ENCODE peak calls at places on chromosomes 12 and 14, in eight cellular contexts. U is lower lobe of right lung, J is fibroblast of lung, D is choroid plexus epithelial cell, P is body of pancreas, X is heart right ventricle, E is K562, A is GM23338. M is an unnamed sample.

GRCh38 chr14:102215071-102215470 is 75.4 kb downstream of the WDR20 start:
- DNase-seq in U (no peak), J (peak), D (no peak), P (no peak), X (no peak), E (no peak), A (no peak), M (no peak)

GRCh38 chr12:49019435-49020317 is 1.1 kb upstream of the PRKAG1 start:
- DNase-seq in U (no peak), J (peak), D (peak), P (peak), X (no peak), E (peak), A (peak), M (no peak)

GRCh38 chr12:20404576-20405346 is 36.4 kb downstream of the PDE3A start:
- DNase-seq in U (peak), J (peak), D (peak), P (peak), X (peak), E (no peak), A (no peak), M (peak)

GRCh38 chr12:87596636-87597035 is 432.6 kb downstream of the C12orf50 start:
- DNase-seq in U (no peak), J (peak), D (peak), P (no peak), X (no peak), E (no peak), A (no peak), M (no peak)

GRCh38 chr12:27982380-27982779 is 9.8 kb upstream of the PTHLH start:
- DNase-seq in U (no peak), J (no peak), D (no peak), P (no peak), X (no peak), E (no peak), A (no peak), M (no peak)

GRCh38 chr14:82052778-82053177 is 519.1 kb upstream of the SEL1L start:
- DNase-seq in U (no peak), J (no peak), D (no peak), P (no peak), X (no peak), E (no peak), A (no peak), M (no peak)

GRCh38 chr12:132620893-132621656 is 2.5 kb downstream of the P2RX2 start:
- DNase-seq in U (no peak), J (no peak), D (no peak), P (no peak), X (no peak), E (no peak), A (no peak), M (no peak)

GRCh38 chr12:48219635-48220034 is 16.5 kb upstream of the OR10AD1 start:
- DNase-seq in U (no peak), J (no peak), D (no peak), P (no peak), X (no peak), E (no peak), A (no peak), M (no peak)

GRCh38 chr14:104114421-104115130 is 23.8 kb upstream of the KIF26A start:
- DNase-seq in U (peak), J (no peak), D (no peak), P (peak), X (peak), E (no peak), A (no peak), M (no peak)

GRCh38 chr12:86601550-86602308 is 345.5 kb upstream of the MGAT4C start:
- DNase-seq in U (peak), J (no peak), D (no peak), P (no peak), X (no peak), E (no peak), A (no peak), M (no peak)

GRCh38 chr12:123472438-123472849 is 14.5 kb downstream of the SNRNP35 start:
- DNase-seq in U (no peak), J (no peak), D (no peak), P (no peak), X (no peak), E (no peak), A (no peak), M (no peak)

DNA sequence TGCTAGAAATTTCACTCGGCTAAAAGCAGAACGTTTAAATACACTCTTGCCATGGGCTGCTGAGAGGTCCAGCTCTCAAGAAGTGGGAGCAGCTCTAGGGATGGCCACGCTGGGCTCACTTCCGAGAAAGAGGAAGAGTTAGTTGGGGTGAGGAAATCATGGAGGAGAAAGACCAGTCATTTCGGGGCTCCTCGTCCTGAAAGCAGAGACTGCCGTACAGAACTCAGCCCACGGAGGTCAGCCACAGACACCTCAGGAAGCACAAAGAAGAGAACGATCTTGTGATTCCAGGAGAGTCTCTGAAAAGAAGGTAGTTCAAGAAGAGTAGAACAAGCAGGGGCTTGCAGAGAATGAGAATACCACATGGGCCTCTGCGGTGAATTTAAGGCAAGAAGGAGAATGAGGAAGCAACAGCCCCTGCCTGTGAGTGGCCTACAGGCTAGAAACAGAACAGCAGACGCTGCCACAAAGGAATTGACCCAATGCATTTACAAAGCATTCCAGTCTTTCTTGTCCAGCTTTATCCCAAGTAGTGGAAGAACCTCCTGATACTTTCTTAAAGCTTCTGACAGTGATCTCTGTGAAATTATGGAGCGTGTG is 311.9 kb downstream of the CACNA1C start:
- DNase-seq in U (peak), J (no peak), D (no peak), P (no peak), X (no peak), E (no peak), A (peak), M (no peak)
- TF ChIP-seq CTCF in U (peak), J (no peak), D (no peak), P (no peak), X (no peak), E (no peak), A (no peak), M (no peak)

GRCh38 chr14:71703477-71703876 is 228.8 kb upstream of the RGS6 start:
- DNase-seq in U (no peak), J (peak), D (peak), P (no peak), X (no peak), E (no peak), A (no peak), M (no peak)
- H3K4me3 ChIP-seq in U (no peak), J (no peak), D (no peak), P (no peak), X (no peak), E (no peak), A (no peak), M (no peak)

GRCh38 chr14:25239170-25239569 is 189.2 kb upstream of the STXBP6 start:
- DNase-seq in U (no peak), J (no peak), D (no peak), P (no peak), X (no peak), E (no peak), A (no peak), M (no peak)

GRCh38 chr14:25233613-25234012 is 183.7 kb upstream of the STXBP6 start:
- DNase-seq in U (no peak), J (no peak), D (no peak), P (no peak), X (no peak), E (no peak), A (no peak), M (no peak)

DNA sequence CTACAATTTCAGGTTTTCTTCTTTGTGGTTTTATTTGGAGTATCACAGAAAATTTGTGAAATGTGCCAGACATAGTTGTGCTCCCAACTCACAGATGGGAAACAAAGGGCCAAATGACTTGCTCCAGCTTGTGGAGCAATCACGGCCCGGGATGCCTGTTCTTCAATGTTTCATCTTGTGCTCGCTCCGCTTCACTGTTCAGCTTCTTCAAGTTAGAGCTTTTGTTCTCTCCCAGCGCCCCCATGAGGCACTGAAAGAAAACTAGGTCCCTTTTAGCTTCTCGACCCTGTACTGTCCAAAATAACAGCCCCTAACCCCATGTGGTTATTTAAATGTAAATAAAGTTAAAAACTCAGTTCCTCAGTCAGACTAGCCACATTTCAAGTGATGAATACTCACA is 187.9 kb upstream of the STXBP6 start:
- DNase-seq in U (no peak), J (peak), D (peak), P (peak), X (no peak), E (no peak), A (peak), M (no peak)
- TF ChIP-seq CTCF in U (no peak), J (no peak), D (no peak), P (no peak), X (no peak), E (no peak), A (peak), M (peak)

GRCh38 chr14:76962303-76962660 is 66.2 kb downstream of the IRF2BPL start:
- DNase-seq in U (no peak), J (no peak), D (no peak), P (no peak), X (no peak), E (no peak), A (no peak), M (no peak)
- H3K4me3 ChIP-seq in U (peak), J (peak), D (peak), P (no peak), X (peak), E (peak), A (peak), M (peak)

M was measured in HFF-Myc.